ENCODE peak calls at places on chromosomes 13 and 19, in six cellular contexts. C is amygdala; P is substantia nigra; V is effector CD4-positive, alpha-beta T cell; O is astrocyte of the spinal cord; D is RPMI8226. I is an unnamed sample.

GRCh38 chr13:112638157-112638750 is 50.3 kb upstream of the TUBGCP3 start:
- DNase-seq in C (no peak), P (no peak), V (no peak), O (no peak), D (peak), I (no peak)

GRCh38 chr19:42290523-42291436 is 11.2 kb upstream of the PRR19 start:
- DNase-seq in C (no peak), P (no peak), V (peak), O (no peak), D (peak), I (peak)

GRCh38 chr19:39335168-39335567 is 675 bp downstream of the GMFG start:
- DNase-seq in C (no peak), P (no peak), V (no peak), O (no peak), D (no peak), I (no peak)

GRCh38 chr19:1478934-1479707 is at the start of gene C19orf25:
- DNase-seq in C (peak), P (peak), V (peak), O (peak), D (peak), I (peak)

GRCh38 chr13:112803422-112803821 is 113.6 kb downstream of the ATP11A start:
- DNase-seq in C (no peak), P (no peak), V (no peak), O (no peak), D (peak), I (no peak)

GRCh38 chr19:934197-934840 is 8.5 kb downstream of the ARID3A start:
- DNase-seq in C (no peak), P (no peak), V (no peak), O (no peak), D (no peak), I (no peak)

GRCh38 chr13:29621401-29621800 is 25.9 kb upstream of the SLC7A1 start:
- DNase-seq in C (no peak), P (no peak), V (no peak), O (peak), D (no peak), I (no peak)

GRCh38 chr19:6838062-6838655 is 49.2 kb upstream of the ADGRE1 start:
- DNase-seq in C (no peak), P (no peak), V (no peak), O (no peak), D (no peak), I (no peak)

GRCh38 chr13:107808388-107808787 is 406.9 kb downstream of the LIG4 start:
- DNase-seq in C (no peak), P (no peak), V (no peak), O (no peak), D (no peak), I (no peak)

I was measured in psoas muscle.